ENCODE peak calls at places on chromosome 6, in five cellular contexts. S is A549, U is endothelial cell of umbilical vein, O is HepG2, M is K562. C is an unnamed sample.

GRCh38 chr6:118551673-118552063 is 3.6 kb downstream of the PLN start:
- DNase-seq in M (no peak), S (no peak), O (no peak), U (no peak), C (no peak)

GRCh38 chr6:69690986-69691385 is 105.8 kb downstream of the LMBRD1 start:
- DNase-seq in U (no peak), S (no peak), O (no peak), M (no peak), C (no peak)

GRCh38 chr6:551405-551804 is 105.5 kb downstream of the HUS1B start:
- DNase-seq in S (no peak), M (peak; percentile 58), U (no peak), O (peak; percentile 12), C (peak; percentile 50)

GRCh38 chr6:1107578-1107977 is 204.3 kb upstream of the FOXQ1 start:
- DNase-seq in O (no peak), M (no peak), U (no peak), S (no peak), C (no peak)

GRCh38 chr6:33064723-33065122 is 8.7 kb downstream of the HLA-DPA1 start:
- DNase-seq in O (no peak), M (no peak), U (no peak), S (no peak), C (no peak)

GRCh38 chr6:105099371-105099770 is 80.4 kb downstream of the POPDC3 start:
- DNase-seq in O (no peak), M (no peak), S (no peak), U (no peak), C (no peak)

GRCh38 chr6:33967266-33967767 is 163.5 kb upstream of the MLN start:
- DNase-seq in U (no peak), M (no peak), O (no peak), S (no peak), C (no peak)

GRCh38 chr6:44475779-44476434 is 88.4 kb downstream of the CDC5L start:
- DNase-seq in S (peak; percentile 76), U (peak; percentile 75), O (peak; percentile 59), M (peak; percentile 92), C (peak; percentile 78)

GRCh38 chr6:47180633-47181032 is 129.1 kb downstream of the TNFRSF21 start:
- DNase-seq in U (no peak), S (peak; percentile 36), O (peak; percentile 61), M (peak; percentile 35), C (peak; percentile 82)

GRCh38 chr6:120938876-120939231 is 395.4 kb downstream of the TBC1D32 start:
- DNase-seq in O (no peak), S (no peak), U (no peak), M (no peak), C (peak; percentile 29)

GRCh38 chr6:34248727-34249468 is at the start of gene SMIM29:
- DNase-seq in U (peak; percentile 90), M (peak; percentile 98), S (peak; percentile 74), O (peak; percentile 94), C (peak; percentile 97)

GRCh38 chr6:19356692-19357091 is 480.5 kb upstream of the ID4 start:
- DNase-seq in M (no peak), O (no peak), U (no peak), S (no peak), C (no peak)

GRCh38 chr6:4134841-4135664 is at the start of gene ECI2:
- DNase-seq in M (peak; percentile 84), U (peak; percentile 67), S (peak; percentile 48), O (peak; percentile 71), C (peak; percentile 87)

GRCh38 chr6:3546121-3546520 is 89.3 kb upstream of the SLC22A23 start:
- DNase-seq in S (no peak), U (no peak), O (peak; percentile 64), M (no peak), C (no peak)

GRCh38 chr6:26224940-26225847 is 138.0 kb downstream of the HFE start:
- DNase-seq in S (no peak), O (no peak), M (no peak), U (peak; percentile 89), C (no peak)

GRCh38 chr6:109013551-109014101 is 81.0 kb downstream of the SESN1 start:
- DNase-seq in M (no peak), O (no peak), S (no peak), U (no peak), C (peak; percentile 28)

GRCh38 chr6:38091626-38092025 is 272.1 kb downstream of the ZFAND3 start:
- DNase-seq in U (no peak), M (no peak), S (no peak), O (no peak), C (no peak)

GRCh38 chr6:140064371-140064770 is 689.9 kb upstream of the CITED2 start:
- DNase-seq in U (no peak), S (no peak), O (no peak), M (no peak), C (no peak)

GRCh38 chr6:123127807-123128206 is 131.8 kb downstream of the CLVS2 start:
- DNase-seq in M (peak; percentile 6), S (no peak), O (no peak), U (no peak), C (no peak)

GRCh38 chr6:163355471-163355991 is 59.0 kb upstream of the QKI start:
- DNase-seq in S (no peak), M (no peak), O (peak; percentile 15), U (peak; percentile 93), C (peak; percentile 88)

GRCh38 chr6:127058936-127059335 is 59.5 kb upstream of the RSPO3 start:
- DNase-seq in U (no peak), O (no peak), S (no peak), M (no peak), C (no peak)

GRCh38 chr6:73854998-73855718 is 159.2 kb downstream of the CD109 start:
- DNase-seq in O (peak; percentile 46), M (peak; percentile 71), U (peak; percentile 50), S (peak; percentile 1), C (peak; percentile 77)

GRCh38 chr6:142821860-142822259 is 123.1 kb downstream of the HIVEP2 start:
- DNase-seq in M (no peak), U (no peak), S (no peak), O (no peak), C (no peak)

GRCh38 chr6:55040102-55040848 is 134.0 kb upstream of the HCRTR2 start:
- DNase-seq in S (no peak), O (no peak), U (no peak), M (no peak), C (no peak)

GRCh38 chr6:142918339-142919042 is 26.5 kb downstream of the HIVEP2 start:
- DNase-seq in M (no peak), S (no peak), O (no peak), U (peak; percentile 35), C (no peak)

GRCh38 chr6:14239097-14239496 is 121.5 kb downstream of the CD83 start:
- DNase-seq in U (no peak), S (no peak), O (no peak), M (no peak), C (no peak)

GRCh38 chr6:9116026-9116425 is 680.7 kb upstream of the SLC35B3 start:
- DNase-seq in S (no peak), O (no peak), U (no peak), M (no peak), C (peak; percentile 41)

GRCh38 chr6:50847890-50848594 is 29.4 kb downstream of the TFAP2B start:
- DNase-seq in S (no peak), M (peak; percentile 27), O (no peak), U (no peak), C (no peak)

GRCh38 chr6:115271001-115271400 is 789.7 kb downstream of the FRK start:
- DNase-seq in U (no peak), M (no peak), S (no peak), O (no peak), C (no peak)

DNA sequence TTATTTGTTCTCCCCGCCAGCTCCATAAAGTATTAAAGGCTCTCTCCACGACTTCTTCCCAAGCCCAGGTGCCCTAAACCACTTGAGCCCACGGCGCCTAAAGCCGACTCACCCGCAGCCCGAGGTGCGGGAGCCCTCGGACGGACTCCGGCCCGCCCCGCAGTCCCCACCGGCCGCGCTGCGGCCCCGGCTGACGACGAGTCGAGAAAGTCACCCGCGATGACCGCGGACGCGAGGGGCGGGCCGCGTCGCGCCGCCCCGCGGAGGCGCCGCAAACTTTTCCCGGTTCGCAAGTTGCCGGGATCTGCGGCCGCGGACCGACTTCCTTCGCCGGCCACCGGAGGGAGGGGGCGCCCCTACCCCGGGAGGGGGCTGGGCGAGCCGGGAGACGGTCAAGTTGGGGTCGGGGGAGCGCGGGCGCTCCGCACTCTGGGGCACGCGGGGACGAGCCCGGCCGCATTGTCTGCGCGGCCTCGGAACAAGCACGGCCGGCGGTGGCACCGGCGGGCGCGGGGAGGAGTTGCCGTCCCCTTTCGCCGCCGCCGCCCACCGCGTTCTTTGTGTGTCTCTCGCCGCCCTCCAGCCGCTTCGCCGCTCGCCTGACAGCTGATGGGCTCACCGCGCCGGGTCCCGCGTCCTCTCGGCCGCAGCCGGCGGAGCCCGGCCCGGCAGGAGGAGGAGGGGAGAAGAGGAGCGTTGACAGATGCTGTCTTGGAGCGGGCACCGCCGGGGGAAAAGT is 131.5 kb downstream of the OGFRL1 start:
- DNase-seq in O (no peak), M (no peak), S (no peak), U (peak; percentile 69), C (no peak)
- TF ChIP-seq POLR2A in O (no peak), M (no peak), S (no peak), U (no peak), C (no peak)

DNA sequence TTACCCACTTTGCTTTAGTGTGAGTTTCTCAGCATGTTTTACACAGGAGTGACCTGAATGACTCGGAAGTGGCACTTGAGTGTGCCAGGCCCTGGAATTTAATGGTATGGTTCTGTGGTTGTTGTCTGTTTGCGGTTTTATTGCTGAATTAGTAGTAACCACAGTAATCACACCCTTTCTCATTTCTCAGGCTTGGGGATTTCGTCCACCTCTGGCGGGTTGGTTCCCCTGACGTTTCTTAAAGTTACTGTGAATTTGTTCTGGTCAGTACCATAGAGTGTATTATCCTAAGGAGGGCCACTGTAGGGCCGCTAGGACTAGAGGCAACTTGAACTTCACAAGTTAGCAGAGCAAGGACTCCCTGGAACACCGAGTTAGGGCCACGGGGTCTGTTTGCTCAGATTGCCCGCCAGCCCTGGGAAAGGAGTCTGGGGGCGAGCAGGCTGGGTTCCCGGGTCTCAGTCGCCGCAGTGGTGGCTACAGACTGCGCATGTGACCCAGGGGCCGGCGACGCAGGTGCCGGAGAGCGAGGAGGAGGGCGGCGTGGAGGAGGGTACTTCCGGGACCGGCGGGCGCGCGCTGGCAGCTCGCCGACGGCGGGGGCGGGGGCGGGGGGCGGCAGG is 546 bp upstream of the KLHL32 start:
- DNase-seq in S (no peak), U (peak; percentile 14), M (no peak), O (peak; percentile 46), C (no peak)
- TF ChIP-seq MYC in S (no peak), U (no peak), M (no peak), O (peak; percentile 44), C (no peak)

DNA sequence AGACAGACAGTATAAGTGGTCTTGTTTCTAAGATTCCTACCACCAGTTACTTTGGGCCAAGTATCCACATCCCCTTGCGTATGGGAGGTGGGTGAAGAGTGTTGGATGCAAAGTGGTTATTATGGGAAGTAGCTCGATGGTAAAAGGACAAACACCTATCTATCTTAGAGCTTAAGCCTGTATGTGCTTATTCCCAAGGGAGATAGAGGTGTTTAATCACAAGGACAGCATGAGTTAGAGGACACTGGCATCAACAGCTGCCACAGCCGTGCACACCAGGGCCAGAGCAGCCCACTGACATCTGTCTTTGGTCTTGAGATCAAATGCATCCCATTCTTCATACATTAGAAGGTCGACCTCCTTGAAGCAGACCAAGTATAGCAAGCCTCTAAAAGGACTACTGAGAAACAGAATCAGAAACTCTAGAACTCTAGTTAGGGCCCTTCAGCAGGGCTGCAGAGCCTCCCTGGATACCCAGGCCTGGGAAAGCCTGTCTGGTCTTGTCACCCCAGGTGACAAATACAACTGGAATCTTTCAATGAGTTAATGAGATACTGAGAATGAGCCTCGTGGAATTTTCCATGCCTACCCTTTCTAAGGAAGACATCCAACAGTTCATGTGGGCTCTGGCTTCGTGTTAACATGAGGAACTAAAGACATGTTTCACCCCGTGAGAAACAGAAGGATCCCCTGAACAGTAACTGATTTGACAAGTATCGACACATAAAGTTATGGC is 28.7 kb downstream of the TXNDC5 start:
- DNase-seq in M (no peak), U (peak; percentile 72), O (no peak), S (no peak), C (no peak)
- TF ChIP-seq POLR2A in M (no peak), U (peak; percentile 69), O (no peak), S (no peak), C (no peak)

GRCh38 chr6:167826230-167827061 is at the start of gene AFDN:
- DNase-seq in U (no peak), M (peak; percentile 85), O (no peak), S (peak; percentile 51), C (no peak)
- TF ChIP-seq MYC in U (no peak), M (no peak), O (peak; percentile 64), S (no peak), C (no peak)

C was measured in NB4.